ENCODE peak calls at places on chromosome 5, in four cellular contexts. One of them, this sample, is unnamed.

GRCh38 chr5:7717691-7718090 is 133.2 kb downstream of the CFAP90 start:
- DNase-seq in mammary epithelial cell: no peak
- DNase-seq in GM23338: no peak
- DNase-seq in Karpas-422: no peak
- DNase-seq in this sample: no peak

GRCh38 chr5:133859073-133859472 is 109.4 kb downstream of the C5orf15 start:
- DNase-seq in Karpas-422: no peak
- DNase-seq in mammary epithelial cell: no peak
- DNase-seq in GM23338: no peak
- DNase-seq in this sample: no peak

GRCh38 chr5:52774005-52774410 is 13.7 kb upstream of the ITGA1 start:
- DNase-seq in GM23338: peak
- DNase-seq in mammary epithelial cell: no peak
- DNase-seq in Karpas-422: no peak
- DNase-seq in this sample: no peak

GRCh38 chr5:150144211-150144801 is 11.3 kb downstream of the PDGFRB start:
- DNase-seq in Karpas-422: no peak
- DNase-seq in GM23338: peak
- DNase-seq in mammary epithelial cell: no peak
- DNase-seq in this sample: no peak

GRCh38 chr5:11334404-11334803 is 569.8 kb downstream of the CTNND2 start:
- DNase-seq in GM23338: no peak
- DNase-seq in mammary epithelial cell: no peak
- DNase-seq in Karpas-422: no peak
- DNase-seq in this sample: no peak

GRCh38 chr5:81768960-81769452 is 18.1 kb upstream of the SSBP2 start:
- DNase-seq in Karpas-422: no peak
- DNase-seq in mammary epithelial cell: peak
- DNase-seq in GM23338: no peak
- DNase-seq in this sample: no peak

GRCh38 chr5:4817742-4818141 is 322.4 kb upstream of the ADAMTS16 start:
- DNase-seq in Karpas-422: no peak
- DNase-seq in GM23338: no peak
- DNase-seq in mammary epithelial cell: no peak
- DNase-seq in this sample: no peak

GRCh38 chr5:122492675-122493074 is 180.6 kb downstream of the SNCAIP start:
- DNase-seq in Karpas-422: peak
- DNase-seq in GM23338: peak
- DNase-seq in mammary epithelial cell: no peak
- DNase-seq in this sample: peak

GRCh38 chr5:95838001-95838520 is 15.5 kb upstream of the GLRX start:
- DNase-seq in mammary epithelial cell: no peak
- DNase-seq in GM23338: no peak
- DNase-seq in Karpas-422: peak
- DNase-seq in this sample: no peak

GRCh38 chr5:173490681-173491080 is 125.8 kb downstream of the BOD1 start:
- DNase-seq in mammary epithelial cell: no peak
- DNase-seq in Karpas-422: no peak
- DNase-seq in GM23338: no peak
- DNase-seq in this sample: no peak

DNA sequence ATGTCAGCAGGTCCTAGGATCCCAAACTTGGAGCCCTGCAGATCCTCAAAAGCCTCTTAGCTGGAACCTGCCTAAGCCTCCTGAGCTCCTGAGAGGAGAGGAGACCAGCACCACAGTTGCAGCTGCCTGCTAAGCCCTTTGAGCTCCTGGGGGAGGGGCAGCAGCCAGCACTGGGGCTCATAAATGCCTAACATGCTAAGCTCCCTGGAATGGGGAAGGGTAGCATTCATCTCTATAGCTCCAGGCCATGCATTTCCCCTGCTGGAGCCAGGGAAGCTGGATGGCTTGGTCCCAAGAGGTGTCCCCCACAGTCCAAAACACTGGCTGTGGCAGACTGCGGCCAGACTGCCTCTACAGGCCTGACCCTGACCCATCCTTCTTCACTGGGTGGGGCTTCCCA is 182.7 kb downstream of the KCNN2 start:
- DNase-seq in Karpas-422: no peak
- DNase-seq in GM23338: no peak
- DNase-seq in mammary epithelial cell: no peak
- DNase-seq in this sample: no peak
- H3K27ac ChIP-seq in Karpas-422: no peak
- H3K27ac ChIP-seq in GM23338: no peak
- H3K27ac ChIP-seq in mammary epithelial cell: no peak
- H3K27ac ChIP-seq in this sample: no peak

GRCh38 chr5:168883253-168883880 is 304.2 kb upstream of the PANK3 start:
- DNase-seq in Karpas-422: no peak
- DNase-seq in mammary epithelial cell: no peak
- DNase-seq in GM23338: peak
- DNase-seq in this sample: no peak

GRCh38 chr5:168884040-168884439 is 304.9 kb upstream of the PANK3 start:
- DNase-seq in mammary epithelial cell: no peak
- DNase-seq in Karpas-422: no peak
- DNase-seq in GM23338: no peak
- DNase-seq in this sample: no peak

GRCh38 chr5:168886153-168886552 is 307.0 kb upstream of the PANK3 start:
- DNase-seq in Karpas-422: no peak
- DNase-seq in mammary epithelial cell: no peak
- DNase-seq in GM23338: no peak
- DNase-seq in this sample: no peak

GRCh38 chr5:168887931-168888330 is 308.8 kb upstream of the PANK3 start:
- DNase-seq in GM23338: no peak
- DNase-seq in mammary epithelial cell: no peak
- DNase-seq in Karpas-422: no peak
- DNase-seq in this sample: no peak

GRCh38 chr5:168885324-168886120 is 306.4 kb upstream of the PANK3 start:
- DNase-seq in GM23338: no peak
- DNase-seq in mammary epithelial cell: no peak
- DNase-seq in Karpas-422: no peak
- DNase-seq in this sample: no peak
- H2AFZ ChIP-seq in GM23338: no peak
- H2AFZ ChIP-seq in mammary epithelial cell: no peak
- H2AFZ ChIP-seq in Karpas-422: no peak
- H2AFZ ChIP-seq in this sample: no peak

DNA sequence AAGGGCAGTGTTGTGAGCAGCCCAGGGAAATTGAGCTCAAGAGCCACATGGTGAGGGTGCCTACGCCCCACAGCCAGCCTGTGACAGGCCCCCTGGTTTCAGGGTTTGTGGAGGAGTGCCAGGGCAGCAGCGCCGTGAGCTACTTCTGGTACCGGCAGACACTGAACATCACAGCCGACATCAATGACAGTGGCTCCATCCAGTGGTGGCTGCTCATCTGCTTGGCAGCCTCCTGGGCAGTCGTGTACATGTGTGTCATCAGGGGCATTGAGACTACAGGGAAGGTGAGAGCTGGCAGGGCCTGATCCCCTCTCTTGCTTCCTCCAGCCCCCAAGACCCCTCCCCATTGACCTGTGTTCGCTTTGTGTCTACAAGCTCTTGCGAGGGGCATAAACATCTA is 10.2 kb downstream of the SLC6A18 start:
- DNase-seq in GM23338: no peak
- DNase-seq in mammary epithelial cell: no peak
- DNase-seq in Karpas-422: peak
- DNase-seq in this sample: no peak
- H3K27ac ChIP-seq in GM23338: no peak
- H3K27ac ChIP-seq in mammary epithelial cell: no peak
- H3K27ac ChIP-seq in Karpas-422: no peak
- H3K27ac ChIP-seq in this sample: no peak

GRCh38 chr5:111691914-111692313 is 65.1 kb downstream of the NREP start:
- DNase-seq in GM23338: no peak
- DNase-seq in mammary epithelial cell: no peak
- DNase-seq in Karpas-422: no peak
- DNase-seq in this sample: no peak
- H2AFZ ChIP-seq in GM23338: no peak
- H2AFZ ChIP-seq in mammary epithelial cell: no peak
- H2AFZ ChIP-seq in Karpas-422: no peak
- H2AFZ ChIP-seq in this sample: no peak

GRCh38 chr5:142720561-142721275 is 34.8 kb upstream of the FGF1 start:
- DNase-seq in mammary epithelial cell: peak
- DNase-seq in Karpas-422: no peak
- DNase-seq in GM23338: no peak
- DNase-seq in this sample: no peak

GRCh38 chr5:142724821-142725220 is 38.9 kb upstream of the FGF1 start:
- DNase-seq in Karpas-422: no peak
- DNase-seq in mammary epithelial cell: no peak
- DNase-seq in GM23338: no peak
- DNase-seq in this sample: no peak

GRCh38 chr5:142719836-142720330 is 34.0 kb upstream of the FGF1 start:
- DNase-seq in mammary epithelial cell: no peak
- DNase-seq in GM23338: no peak
- DNase-seq in Karpas-422: no peak
- DNase-seq in this sample: no peak

GRCh38 chr5:142722896-142723295 is 37.0 kb upstream of the FGF1 start:
- DNase-seq in GM23338: no peak
- DNase-seq in mammary epithelial cell: no peak
- DNase-seq in Karpas-422: no peak
- DNase-seq in this sample: no peak

GRCh38 chr5:142722146-142722545 is 36.3 kb upstream of the FGF1 start:
- DNase-seq in GM23338: no peak
- DNase-seq in Karpas-422: no peak
- DNase-seq in mammary epithelial cell: no peak
- DNase-seq in this sample: no peak
- H3K27ac ChIP-seq in GM23338: peak
- H3K27ac ChIP-seq in Karpas-422: no peak
- H3K27ac ChIP-seq in mammary epithelial cell: no peak
- H3K27ac ChIP-seq in this sample: no peak

GRCh38 chr5:179455320-179455719 is 95.0 kb upstream of the RUFY1 start:
- DNase-seq in Karpas-422: no peak
- DNase-seq in mammary epithelial cell: no peak
- DNase-seq in GM23338: no peak
- DNase-seq in this sample: no peak
- H2AFZ ChIP-seq in Karpas-422: no peak
- H2AFZ ChIP-seq in mammary epithelial cell: no peak
- H2AFZ ChIP-seq in GM23338: no peak
- H2AFZ ChIP-seq in this sample: no peak

DNA sequence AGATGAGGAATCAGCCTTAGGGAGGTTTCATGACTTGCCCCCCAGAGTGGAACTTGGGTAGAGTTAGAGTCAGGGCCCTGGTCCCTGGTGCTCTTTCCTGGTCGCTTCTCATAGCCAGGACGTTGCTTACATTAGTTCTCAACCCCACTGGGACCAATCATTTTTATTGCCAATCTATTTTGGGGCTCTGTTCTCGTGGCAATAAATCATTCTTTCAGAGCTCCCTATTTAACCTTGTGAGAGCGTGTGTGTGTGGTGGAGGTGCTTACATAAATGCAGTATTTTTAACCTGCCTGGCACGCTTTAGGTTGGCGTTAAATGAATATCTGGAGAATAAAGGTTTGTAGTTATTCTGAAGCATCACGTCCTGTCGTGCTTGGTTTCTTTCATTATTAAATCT is 4.1 kb downstream of the TRIO start:
- DNase-seq in GM23338: no peak
- DNase-seq in Karpas-422: no peak
- DNase-seq in mammary epithelial cell: no peak
- DNase-seq in this sample: no peak
- H3K27ac ChIP-seq in GM23338: no peak
- H3K27ac ChIP-seq in Karpas-422: no peak
- H3K27ac ChIP-seq in mammary epithelial cell: peak
- H3K27ac ChIP-seq in this sample: no peak

GRCh38 chr5:57456056-57456455 is 26.6 kb downstream of the ACTBL2 start:
- DNase-seq in mammary epithelial cell: no peak
- DNase-seq in Karpas-422: no peak
- DNase-seq in GM23338: no peak
- DNase-seq in this sample: no peak
- H2AFZ ChIP-seq in mammary epithelial cell: peak
- H2AFZ ChIP-seq in Karpas-422: no peak
- H2AFZ ChIP-seq in GM23338: no peak
- H2AFZ ChIP-seq in this sample: no peak

DNA sequence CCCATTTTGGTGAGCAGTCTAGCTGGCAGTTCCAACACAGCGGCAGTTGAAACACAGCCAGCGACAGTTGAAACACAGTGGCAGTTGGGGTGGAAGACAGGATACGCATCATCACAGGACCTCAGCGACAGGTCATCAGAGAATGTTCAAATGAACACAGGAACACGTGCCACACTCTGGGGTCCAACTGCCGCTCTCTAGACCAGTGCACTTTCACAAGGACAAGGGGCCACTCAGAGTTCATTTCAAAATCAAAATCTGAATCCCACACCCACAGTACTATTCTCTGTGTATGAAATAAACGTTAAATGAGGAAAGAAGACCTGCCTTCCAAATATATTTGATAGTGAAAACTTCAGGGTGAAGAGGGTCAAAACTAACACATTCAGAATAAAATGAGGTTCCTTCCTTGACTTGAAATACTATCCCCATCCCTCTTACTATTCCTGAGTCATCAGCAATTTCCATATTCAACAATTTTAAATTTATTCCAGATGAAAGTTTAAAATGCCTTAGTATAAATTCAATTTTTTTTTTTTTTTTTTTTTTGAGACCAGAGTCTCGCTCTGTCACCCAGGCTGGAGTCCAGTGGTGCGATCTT is 53.0 kb upstream of the SIMC1 start:
- DNase-seq in GM23338: no peak
- DNase-seq in Karpas-422: no peak
- DNase-seq in mammary epithelial cell: no peak
- DNase-seq in this sample: no peak
- H3K27ac ChIP-seq in GM23338: no peak
- H3K27ac ChIP-seq in Karpas-422: no peak
- H3K27ac ChIP-seq in mammary epithelial cell: no peak
- H3K27ac ChIP-seq in this sample: no peak

GRCh38 chr5:105503950-105504349 is 1941.4 kb upstream of the NUDT12 start:
- DNase-seq in Karpas-422: no peak
- DNase-seq in mammary epithelial cell: peak
- DNase-seq in GM23338: no peak
- DNase-seq in this sample: no peak

GRCh38 chr5:105506692-105507277 is 1944.2 kb upstream of the NUDT12 start:
- DNase-seq in Karpas-422: no peak
- DNase-seq in mammary epithelial cell: no peak
- DNase-seq in GM23338: peak
- DNase-seq in this sample: peak

DNA sequence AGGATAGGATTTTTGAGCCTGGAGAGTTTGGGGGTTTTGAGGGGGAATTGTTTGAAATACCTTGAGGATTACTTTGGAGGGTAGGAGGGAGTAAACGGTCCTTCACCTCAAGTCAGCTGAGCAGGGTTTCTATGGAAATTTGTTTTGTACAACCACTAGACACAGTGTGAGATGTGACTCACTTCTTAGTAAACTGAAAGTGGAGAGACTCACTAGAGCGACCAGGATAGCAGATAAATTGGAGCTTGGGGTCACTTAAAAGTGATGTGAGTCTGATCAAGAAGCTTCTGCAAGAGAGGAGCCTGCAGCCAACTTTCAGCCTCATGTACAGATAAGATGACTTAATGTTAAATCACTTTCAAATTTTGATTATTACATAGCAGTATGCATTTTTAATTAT is 1945.9 kb upstream of the NUDT12 start:
- DNase-seq in GM23338: no peak
- DNase-seq in mammary epithelial cell: no peak
- DNase-seq in Karpas-422: no peak
- DNase-seq in this sample: no peak
- H2AFZ ChIP-seq in GM23338: no peak
- H2AFZ ChIP-seq in mammary epithelial cell: no peak
- H2AFZ ChIP-seq in Karpas-422: no peak
- H2AFZ ChIP-seq in this sample: no peak

This sample was measured in OCI-LY7.